ENCODE peak calls at places on chromosomes 7 and 10, in nine cellular contexts. L, E, J, O, K, G, D, P and A are unnamed samples.

GRCh38 chr7:35874881-35875280 is 74.0 kb downstream of the SEPTIN7 start:
- DNase-seq in K (no peak), L (no peak), G (peak; percentile 10), J (no peak), E (no peak), D (no peak), P (no peak), O (no peak), A (no peak)

GRCh38 chr7:27242580-27243339 is at the start of gene EVX1:
- DNase-seq in E (no peak), O (no peak), G (no peak), L (no peak), K (no peak), D (no peak), J (no peak), P (no peak), A (no peak)

GRCh38 chr7:2560175-2560695 is 1.5 kb downstream of the IQCE start:
- DNase-seq in P (no peak), E (no peak), D (no peak), G (no peak), K (no peak), L (no peak), J (no peak), O (no peak), A (no peak)

GRCh38 chr10:73759512-73760115 is 15.4 kb downstream of the SEC24C start:
- DNase-seq in L (no peak), P (no peak), G (no peak), D (no peak), J (peak; percentile 21), E (no peak), O (no peak), K (peak; percentile 38), A (no peak)

GRCh38 chr7:152615052-152615741 is 60.7 kb downstream of the XRCC2 start:
- DNase-seq in J (peak; percentile 28), K (peak; percentile 54), O (no peak), E (no peak), P (no peak), L (no peak), G (no peak), D (no peak), A (no peak)

GRCh38 chr7:786472-787255 is 45.6 kb upstream of the SUN1 start:
- DNase-seq in P (peak; percentile 78), L (peak; percentile 83), G (peak; percentile 56), J (peak; percentile 78), E (peak; percentile 40), O (peak; percentile 65), K (peak; percentile 73), D (peak; percentile 34), A (peak; percentile 87)

GRCh38 chr7:44867073-44867990 is 18.0 kb downstream of the PURB start:
- DNase-seq in E (peak; percentile 71), O (no peak), K (no peak), G (peak; percentile 89), L (no peak), J (no peak), D (peak; percentile 91), P (no peak), A (peak; percentile 46)

GRCh38 chr10:18164093-18164492 is 23.9 kb downstream of the CACNB2 start:
- DNase-seq in L (no peak), O (no peak), D (peak; percentile 83), J (no peak), G (peak; percentile 50), E (no peak), P (no peak), K (no peak), A (no peak)

DNA sequence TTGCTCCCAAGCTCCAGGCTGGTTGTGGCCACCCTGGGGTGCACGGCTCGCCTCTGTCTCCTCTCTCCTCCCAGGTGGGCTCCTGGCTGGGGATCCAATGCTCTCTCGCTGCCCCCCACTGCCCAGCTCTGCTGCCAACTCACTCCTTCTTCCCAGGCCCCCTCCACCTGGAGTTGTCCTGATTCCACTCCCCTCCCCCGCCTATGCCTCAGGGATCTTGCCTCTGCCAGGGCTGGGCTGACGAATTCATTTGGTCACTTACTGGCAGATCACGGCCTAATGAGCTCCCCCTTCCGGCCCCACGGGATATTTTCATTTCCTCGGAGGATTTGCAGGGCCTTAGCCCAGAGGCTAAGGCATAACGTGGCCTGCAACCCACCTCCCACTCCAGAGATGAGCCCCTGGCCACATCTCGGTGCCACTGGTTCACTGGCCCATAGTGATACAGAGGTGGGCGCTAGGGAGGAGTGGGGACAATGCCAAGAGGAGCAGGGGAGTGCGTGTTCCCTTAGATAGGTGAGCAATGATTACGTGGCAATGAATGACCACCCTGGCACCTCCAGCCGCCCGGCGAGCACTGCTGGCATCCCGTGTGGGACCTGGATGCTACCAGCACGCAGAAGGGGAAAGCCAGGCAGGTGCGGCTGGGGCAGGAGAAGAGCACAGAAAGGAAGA is 344.6 kb upstream of the SHH start:
- DNase-seq in D (peak; percentile 53), O (no peak), K (peak; percentile 19), J (peak; percentile 56), P (peak; percentile 48), L (no peak), E (no peak), G (peak; percentile 20), A (no peak)
- TF ChIP-seq CTCF in D (no peak), O (no peak), K (peak; percentile 21), J (peak; percentile 45), P (no peak), L (no peak), E (no peak), G (no peak), A (no peak)

DNA sequence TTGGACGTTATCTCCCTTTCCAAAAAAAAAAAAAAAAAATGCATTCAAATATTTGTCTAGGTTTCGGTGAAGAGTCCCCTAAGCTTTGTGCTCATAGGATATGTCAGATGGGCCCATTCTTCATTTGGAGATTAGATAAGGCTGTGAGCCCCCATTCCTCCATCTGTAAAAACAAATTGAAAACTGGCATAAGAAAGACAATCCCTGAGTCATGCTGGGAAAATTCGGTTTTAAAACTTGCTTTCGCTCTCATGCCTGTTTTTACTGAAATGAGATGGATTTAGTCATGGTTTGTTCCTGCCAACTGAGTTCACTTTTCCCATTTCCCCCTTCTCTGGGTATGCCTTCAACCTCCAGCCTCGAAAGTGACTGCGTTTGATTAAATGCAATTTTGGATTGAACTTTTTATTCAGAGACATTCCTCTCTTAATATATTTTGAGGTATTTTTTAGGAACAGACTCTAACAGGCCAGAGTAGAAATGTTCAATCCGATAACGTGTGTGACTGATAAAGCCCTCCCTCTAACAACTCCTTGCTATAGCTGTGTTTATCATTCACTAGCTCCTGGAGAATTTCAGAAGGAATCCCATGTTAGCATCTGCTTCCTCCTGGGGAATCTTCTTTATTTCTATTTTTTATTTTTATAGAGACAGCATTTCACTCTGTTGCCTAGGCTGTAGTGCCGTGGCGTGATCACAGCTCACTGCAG is 190.9 kb upstream of the LYZL2 start:
- DNase-seq in J (no peak), L (no peak), G (peak; percentile 90), E (no peak), O (no peak), K (no peak), P (no peak), D (peak; percentile 96), A (no peak)
- H3K4me3 ChIP-seq in J (no peak overlapping the region), L (no peak overlapping the region), G (no peak overlapping the region), E (peak overlapping the region; percentile 33), O (no peak overlapping the region), K (no peak overlapping the region), P (no peak overlapping the region), D (no peak overlapping the region), A (peak overlapping the region; percentile 63)

GRCh38 chr7:121603886-121604285 is 207.8 kb upstream of the FAM3C start:
- DNase-seq in J (no peak), P (no peak), E (no peak), O (no peak), K (no peak), G (no peak), D (no peak), L (no peak), A (no peak)

GRCh38 chr7:121609208-121609607 is 213.1 kb upstream of the FAM3C start:
- DNase-seq in P (no peak), G (no peak), J (no peak), E (no peak), O (no peak), L (no peak), D (no peak), K (no peak), A (no peak)

GRCh38 chr7:121604627-121605296 is 208.7 kb upstream of the FAM3C start:
- DNase-seq in O (no peak), P (no peak), K (no peak), L (no peak), G (peak; percentile 60), D (peak; percentile 30), E (no peak), J (peak; percentile 19), A (no peak)

GRCh38 chr7:121608785-121609184 is 212.7 kb upstream of the FAM3C start:
- DNase-seq in L (no peak), O (no peak), P (no peak), J (no peak), E (no peak), D (no peak), K (peak; percentile 44), G (no peak), A (no peak)

DNA sequence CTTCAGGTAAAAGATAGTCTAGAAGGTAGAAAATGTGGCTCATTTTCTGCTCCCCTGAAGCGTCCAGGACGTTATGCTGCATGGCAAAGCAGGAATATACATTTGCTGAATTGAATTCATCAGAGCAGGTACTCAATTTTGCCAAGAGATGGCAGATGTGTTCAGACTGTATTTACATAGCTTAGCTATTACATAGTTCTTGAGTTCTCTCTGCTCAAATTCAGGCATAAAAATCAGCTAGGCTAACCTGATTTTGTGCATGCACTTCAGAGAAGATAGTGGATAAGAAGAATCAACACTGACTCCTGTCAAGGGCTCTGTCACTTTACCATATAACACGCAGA is 209.2 kb upstream of the FAM3C start:
- DNase-seq in K (no peak), P (no peak), G (peak; percentile 29), L (no peak), J (no peak), E (no peak), D (peak; percentile 12), O (no peak), A (no peak)
- TF ChIP-seq CTCF in K (no peak), P (no peak), G (peak; percentile 27), L (no peak), J (peak; percentile 43), E (no peak), D (no peak), O (no peak), A (no peak)

GRCh38 chr7:50768470-50769159 is 14.1 kb downstream of the GRB10 start:
- DNase-seq in D (peak; percentile 63), J (no peak), E (no peak), K (no peak), P (no peak), O (no peak), L (no peak), G (no peak), A (no peak)

GRCh38 chr7:50771120-50772002 is 11.3 kb downstream of the GRB10 start:
- DNase-seq in O (no peak), G (peak; percentile 54), E (no peak), P (no peak), D (no peak), L (no peak), K (no peak), J (peak; percentile 86), A (no peak)

GRCh38 chr7:50766106-50766505 is 16.6 kb downstream of the GRB10 start:
- DNase-seq in D (no peak), G (no peak), P (no peak), E (no peak), K (no peak), L (no peak), J (no peak), O (no peak), A (no peak)

GRCh38 chr7:50766808-50767207 is 15.9 kb downstream of the GRB10 start:
- DNase-seq in L (no peak), G (no peak), P (no peak), K (no peak), D (no peak), E (no peak), O (no peak), J (no peak), A (no peak)

DNA sequence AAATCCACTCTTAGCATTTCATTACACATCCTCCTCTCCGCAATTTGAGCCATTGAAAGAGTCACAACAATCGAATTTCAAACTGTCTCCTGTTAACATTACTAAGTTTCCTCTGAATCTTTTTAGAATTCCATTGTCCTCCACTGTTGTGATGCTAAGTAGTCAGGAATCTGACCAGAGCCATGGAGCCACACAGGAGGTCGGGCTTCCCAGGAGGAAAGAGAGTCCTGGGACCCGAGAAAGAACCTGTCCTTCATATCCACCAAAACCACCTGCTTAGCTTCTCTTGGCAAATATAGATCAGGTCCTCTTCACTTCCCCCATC is 13.6 kb downstream of the GRB10 start:
- DNase-seq in J (no peak), K (no peak), G (no peak), E (no peak), P (no peak), L (no peak), D (peak; percentile 15), O (no peak), A (no peak)
- H3K4me3 ChIP-seq in J (no peak overlapping the region), K (no peak overlapping the region), G (no peak overlapping the region), E (no peak overlapping the region), P (no peak overlapping the region), L (no peak overlapping the region), D (no peak overlapping the region), O (no peak overlapping the region), A (no peak overlapping the region)